ENCODE peak calls at places on chromosomes 1 and 21, in five cellular contexts. Z is HCT116, F is neural progenitor cell, C is PC-3, K is MM.1S. V is an unnamed sample. For H3K27me3 and H3K4me1, the result is how much of the 10 kb centered on the place peaks cover.

GRCh38 chr1:175131100-175131499 is 61.5 kb downstream of the KIAA0040 start:
- DNase-seq in F (no peak), K (no peak), C (no peak), Z (no peak), V (peak)

GRCh38 chr1:67029472-67029871 is 24.5 kb downstream of the SLC35D1 start:
- DNase-seq in C (no peak), K (no peak), Z (no peak), F (no peak), V (no peak)

GRCh38 chr1:94396356-94396755 is 21.8 kb upstream of the ABCD3 start:
- DNase-seq in Z (no peak), K (no peak), C (no peak), F (peak), V (no peak)

GRCh38 chr1:24912359-24913273 is 17.5 kb downstream of the RUNX3 start:
- DNase-seq in Z (no peak), F (no peak), K (no peak), C (no peak), V (no peak)

GRCh38 chr21:25934771-25935224 is 200.0 kb downstream of the GABPA start:
- DNase-seq in F (no peak), C (peak), K (peak), Z (no peak), V (peak)

GRCh38 chr1:31410871-31411270 is 2.1 kb upstream of the SERINC2 start:
- DNase-seq in C (no peak), F (no peak), Z (no peak), K (no peak), V (peak)

GRCh38 chr1:174682419-174683008 is 234.8 kb downstream of the GPR52 start:
- DNase-seq in F (no peak), Z (no peak), C (no peak), K (no peak), V (peak)

GRCh38 chr21:16438761-16439160 is 709.0 kb downstream of the USP25 start:
- DNase-seq in K (no peak), C (no peak), F (no peak), Z (no peak), V (no peak)

GRCh38 chr1:240073097-240073496 is 18.6 kb upstream of the FMN2 start:
- DNase-seq in Z (no peak), F (peak), C (no peak), K (no peak), V (no peak)

GRCh38 chr1:223489439-223489838 is 96.2 kb downstream of the CCDC185 start:
- DNase-seq in F (no peak), Z (no peak), K (no peak), C (no peak), V (no peak)

GRCh38 chr1:84677415-84678099 is 12.7 kb downstream of the SSX2IP start:
- DNase-seq in K (no peak), F (no peak), C (no peak), Z (no peak), V (no peak)

GRCh38 chr1:15139654-15140350 is 13.7 kb upstream of the TMEM51 start:
- DNase-seq in Z (peak), F (peak), C (peak), K (peak), V (no peak)

GRCh38 chr1:203099121-203099520 is 13.3 kb upstream of the MYOG start:
- DNase-seq in F (no peak), C (no peak), K (no peak), Z (no peak), V (no peak)

GRCh38 chr21:16644690-16645089 is 868.2 kb upstream of the CXADR start:
- DNase-seq in K (no peak), F (no peak), Z (no peak), C (no peak), V (peak)

GRCh38 chr21:45863751-45864150 is 117.8 kb upstream of the COL6A1 start:
- DNase-seq in Z (no peak), K (no peak), F (no peak), C (no peak), V (no peak)
- H3K27me3 ChIP-seq in Z (under half), K (under half), F (under half), C (under half), V (under half)

GRCh38 chr1:97094257-97094972 is 372.8 kb downstream of the PTBP2 start:
- DNase-seq in F (peak), K (no peak), C (peak), Z (no peak), V (peak)
- TF ChIP-seq EZH2phosphoT487 in F (no peak), K (no peak), C (no peak), Z (no peak), V (no peak)

DNA sequence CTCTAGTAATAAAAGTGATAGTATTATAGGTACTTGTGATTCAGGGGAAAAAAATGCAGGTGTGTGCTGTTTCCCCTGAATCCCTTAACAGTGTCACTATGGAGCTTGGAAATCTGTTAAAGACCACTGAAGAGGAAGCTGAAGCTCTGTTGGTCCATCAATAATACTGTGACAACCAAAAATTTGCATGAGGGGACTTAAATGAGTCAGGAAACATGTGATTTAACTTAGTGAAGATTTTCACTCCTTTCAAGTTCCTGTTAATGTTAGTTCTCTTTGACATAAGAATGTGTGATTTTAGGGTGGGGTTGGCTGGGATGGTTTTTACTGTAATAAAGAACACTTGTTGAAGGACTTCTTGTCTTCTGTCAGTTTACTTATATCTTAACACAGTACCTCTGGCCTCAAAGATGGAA is 32.0 kb downstream of the VANGL2 start:
- DNase-seq in F (no peak), Z (no peak), C (peak), K (no peak), V (no peak)
- H3K4me1 ChIP-seq in F (under half), Z (under half), C (under half), K (half or more), V (under half)

DNA sequence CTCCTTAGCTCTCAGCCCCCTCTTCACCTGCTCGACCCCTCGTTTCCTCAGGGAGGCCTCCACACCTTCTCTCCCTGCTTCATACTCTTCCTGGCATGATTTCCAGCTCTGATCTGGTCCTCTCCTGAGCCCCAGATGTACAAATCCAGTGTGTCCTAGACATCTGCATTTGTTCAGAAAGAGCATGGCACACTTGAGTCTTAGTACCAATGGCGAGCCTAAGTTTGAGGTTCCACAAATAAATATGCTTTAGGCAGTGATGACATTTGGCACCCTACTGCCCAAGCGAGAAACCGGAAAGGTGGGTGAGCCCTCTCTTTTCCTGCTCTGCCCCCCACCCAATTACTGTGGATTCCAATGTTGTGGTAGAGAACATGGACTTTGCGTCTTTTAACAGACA is 34.0 kb downstream of the ATP1A1 start:
- DNase-seq in C (no peak), F (no peak), K (no peak), Z (no peak), V (no peak)
- H3K27me3 ChIP-seq in C (under half), F (under half), K (under half), Z (under half), V (under half)

DNA sequence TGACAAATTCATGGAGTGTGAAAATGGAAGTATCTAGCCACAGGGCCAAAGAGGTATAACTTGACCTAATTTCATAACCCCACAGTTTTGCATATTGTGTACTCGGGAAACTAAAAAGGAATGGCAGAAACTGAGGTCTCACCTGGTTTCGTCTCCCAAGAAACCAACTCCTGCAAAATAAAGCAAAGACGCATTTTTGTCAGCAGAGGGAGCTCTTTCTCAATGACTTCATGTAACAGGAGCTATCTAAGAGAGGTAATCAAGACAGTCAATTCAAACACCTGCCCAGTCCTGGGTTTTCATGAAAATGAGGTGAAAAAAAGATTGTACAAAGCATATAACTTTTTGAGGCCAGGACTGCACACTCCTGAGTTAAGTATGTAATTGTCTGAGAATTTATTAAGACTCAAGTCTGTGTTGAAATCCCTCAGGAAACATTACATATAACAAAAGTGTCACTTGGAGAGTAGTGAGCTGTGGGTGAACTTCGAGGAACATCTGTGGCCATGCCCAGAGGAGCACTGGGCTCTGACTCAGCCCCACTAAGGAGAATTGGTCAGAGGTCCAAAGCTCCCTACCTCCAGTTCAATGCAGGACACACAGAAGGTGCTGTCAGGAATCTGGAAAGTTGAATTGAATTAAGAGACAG is 17.6 kb downstream of the FCRL4 start:
- DNase-seq in C (peak), K (peak), Z (peak), F (peak), V (peak)
- TF ChIP-seq EZH2phosphoT487 in C (no peak), K (no peak), Z (no peak), F (no peak), V (no peak)

GRCh38 chr1:209367031-209367813 is 216.3 kb upstream of the CAMK1G start:
- DNase-seq in K (no peak), F (no peak), C (no peak), Z (no peak), V (peak)

GRCh38 chr1:209375097-209375496 is 208.4 kb upstream of the CAMK1G start:
- DNase-seq in K (no peak), F (no peak), C (no peak), Z (no peak), V (no peak)

GRCh38 chr1:209375681-209376360 is 207.7 kb upstream of the CAMK1G start:
- DNase-seq in K (no peak), C (peak), F (peak), Z (no peak), V (peak)

GRCh38 chr1:209368864-209369598 is 214.5 kb upstream of the CAMK1G start:
- DNase-seq in C (peak), Z (no peak), K (no peak), F (no peak), V (peak)

GRCh38 chr1:209370616-209371015 is 212.9 kb upstream of the CAMK1G start:
- DNase-seq in C (no peak), F (no peak), Z (no peak), K (no peak), V (no peak)
- H3K4me1 ChIP-seq in C (under half), F (under half), Z (under half), K (under half), V (under half)

DNA sequence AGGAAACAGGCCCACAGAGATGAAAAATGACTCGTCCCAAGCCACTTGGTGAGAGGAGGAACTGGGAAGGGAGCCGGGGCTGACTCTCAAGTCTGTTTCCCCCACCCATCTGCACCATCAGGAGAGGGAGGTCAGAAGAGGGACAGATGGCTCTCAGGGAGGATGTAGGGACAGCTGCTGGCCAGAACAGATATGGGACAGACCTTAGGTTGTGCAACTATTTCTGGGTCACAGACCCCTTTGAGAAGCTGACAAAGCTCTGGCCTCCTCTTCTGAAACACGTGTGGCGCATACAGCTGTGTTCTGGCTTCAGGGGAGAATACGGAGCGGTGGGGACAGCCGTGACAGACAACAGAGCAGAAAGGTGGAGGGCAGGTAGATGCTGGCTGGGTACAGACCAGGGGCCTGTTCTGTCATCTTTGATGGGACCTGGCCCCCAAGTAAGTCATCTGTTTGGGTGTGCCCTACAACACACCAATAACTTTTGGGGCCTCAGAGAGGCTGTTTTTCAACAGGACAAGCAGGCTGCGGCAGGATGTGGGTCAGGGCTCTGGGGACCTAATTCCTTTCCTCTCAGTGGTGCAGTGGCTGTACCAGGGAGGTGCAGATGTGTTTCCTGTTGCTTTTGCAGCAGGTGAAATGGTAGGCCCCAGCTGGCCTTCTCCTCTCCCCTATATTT is 7.3 kb downstream of the SH3BGRL3 start:
- DNase-seq in Z (no peak), F (no peak), C (no peak), K (peak), V (peak)
- H3K27me3 ChIP-seq in Z (under half), F (under half), C (under half), K (under half), V (under half)

GRCh38 chr21:34844924-34845238 is 176.1 kb downstream of the CLIC6 start:
- DNase-seq in Z (no peak), C (no peak), K (peak), F (no peak), V (no peak)
- TF ChIP-seq EZH2phosphoT487 in Z (no peak), C (no peak), K (no peak), F (no peak), V (no peak)

DNA sequence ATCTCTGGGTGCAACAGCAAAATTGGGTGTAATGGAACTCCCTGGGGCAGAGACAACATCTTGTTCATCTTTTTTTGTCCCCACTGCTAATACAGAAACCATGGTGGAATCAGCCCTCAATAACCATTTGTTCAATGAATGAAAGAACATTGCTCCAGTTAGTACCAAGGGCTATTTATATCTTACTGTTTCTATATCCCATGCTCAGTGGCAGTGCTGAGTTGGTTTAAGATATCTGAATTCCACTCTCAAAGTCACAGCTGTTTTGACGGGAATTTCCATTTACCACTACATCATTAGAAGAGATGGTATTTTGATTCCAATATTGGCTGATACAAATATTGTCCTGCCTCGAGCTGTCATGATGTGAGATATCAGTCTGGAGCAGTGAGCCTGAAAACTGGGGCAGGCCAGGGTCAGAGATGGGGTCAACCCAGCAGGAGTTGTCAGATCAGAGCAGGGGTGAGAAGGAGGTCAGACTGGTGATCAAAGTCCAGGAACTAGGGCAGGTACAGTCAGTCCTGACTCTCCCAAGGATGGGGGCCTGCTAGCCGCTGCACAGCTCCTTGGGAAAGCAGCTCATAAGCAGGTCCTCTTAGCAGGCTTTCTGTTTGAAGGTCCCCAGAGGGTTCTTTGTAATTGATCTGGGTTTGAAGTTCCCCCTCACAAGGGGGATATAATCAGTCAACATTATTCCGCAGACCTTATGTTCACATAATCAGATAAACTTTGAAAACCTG is 5.8 kb upstream of the PHC2 start:
- DNase-seq in C (no peak), K (no peak), F (no peak), Z (peak), V (no peak)
- H3K4me1 ChIP-seq in C (under half), K (under half), F (under half), Z (half or more), V (under half)

V was measured in GM23248.